ENCODE peak calls at places on chromosomes 12 and 14, in six cellular contexts. O is stimulated activated naive B cell treated with anti-CD40 and anti-IgM and Interleukin-4, amounts not matched to agents 10 μg/mL and 1 μg/mL and 100 μg/mL, for 72 hours; R is anterior cingulate cortex; X is DND-41; H is islet precursor cell; C is caudate nucleus. E is an unnamed sample.

GRCh38 chr14:44446965-44447364 is 60.1 kb downstream of the FSCB start:
- DNase-seq in O (no peak), R (no peak), X (no peak), H (no peak), C (no peak), E (no peak)

GRCh38 chr12:120007272-120007671 is 18.2 kb downstream of the BICDL1 start:
- DNase-seq in O (no peak), R (no peak), X (no peak), H (peak), C (no peak), E (no peak)

GRCh38 chr12:3768911-3769447 is 16.1 kb upstream of the CRACR2A start:
- DNase-seq in O (no peak), R (no peak), X (no peak), H (no peak), C (no peak), E (no peak)

GRCh38 chr14:105884808-105885281 is 358.5 kb downstream of the TMEM121 start:
- DNase-seq in O (no peak), R (no peak), X (no peak), H (no peak), C (no peak), E (no peak)

GRCh38 chr14:92544051-92544730 is 30.6 kb downstream of the RIN3 start:
- DNase-seq in O (no peak), R (no peak), X (no peak), H (peak), C (no peak), E (no peak)

GRCh38 chr14:60721331-60722162 is 2.6 kb downstream of the SIX4 start:
- DNase-seq in O (peak), R (no peak), X (no peak), H (peak), C (no peak), E (peak)

GRCh38 chr14:91410781-91411536 is 6.7 kb downstream of the CCDC88C start:
- DNase-seq in O (no peak), R (no peak), X (no peak), H (no peak), C (no peak), E (no peak)

GRCh38 chr14:59566725-59567124 is 9.9 kb downstream of the CCDC175 start:
- DNase-seq in O (no peak), R (no peak), X (no peak), H (no peak), C (no peak), E (no peak)

GRCh38 chr12:5586201-5586600 is 154.3 kb downstream of the NTF3 start:
- DNase-seq in O (no peak), R (no peak), X (no peak), H (peak), C (no peak), E (peak)

GRCh38 chr12:52690351-52691075 is 10.3 kb upstream of the KRT1 start:
- DNase-seq in O (no peak), R (no peak), X (no peak), H (peak), C (no peak), E (no peak)

GRCh38 chr12:18462437-18462836 is 201.1 kb downstream of the PIK3C2G start:
- DNase-seq in O (no peak), R (no peak), X (no peak), H (no peak), C (no peak), E (peak)

GRCh38 chr12:27383429-27384260 is 51.0 kb downstream of the BMAL2 start:
- DNase-seq in O (peak), R (peak), X (peak), H (peak), C (peak), E (peak)

GRCh38 chr12:92581579-92581978 is 121.2 kb upstream of the PLEKHG7 start:
- DNase-seq in O (no peak), R (no peak), X (no peak), H (no peak), C (no peak), E (no peak)

GRCh38 chr12:130049666-130050065 is 112.6 kb upstream of the FZD10 start:
- DNase-seq in O (no peak), R (no peak), X (no peak), H (no peak), C (no peak), E (no peak)

GRCh38 chr12:58564721-58565120 is 355.6 kb downstream of the LRIG3 start:
- DNase-seq in O (no peak), R (no peak), X (no peak), H (no peak), C (no peak), E (no peak)

GRCh38 chr12:76450690-76451089 is 102.5 kb upstream of the BBS10 start:
- DNase-seq in O (no peak), R (no peak), X (no peak), H (peak), C (no peak), E (peak)

GRCh38 chr12:6141048-6141447 is 16.6 kb upstream of the VWF start:
- DNase-seq in O (peak), R (no peak), X (no peak), H (peak), C (no peak), E (no peak)